ENCODE peak calls at places on chromosomes 13 and 19, in four cellular contexts. S is non-pigmented ciliary epithelial cell, Q is GM12891, J is head of caudate nucleus. O is an unnamed sample.
A peak's percentile ranks its signal among the peaks of the same experiment; 100 is the strongest.

GRCh38 chr19:17103177-17103576 is 27.6 kb downstream of the MYO9B start:
- DNase-seq in S (no peak), Q (no peak), J (no peak), O (no peak)

GRCh38 chr13:30607908-30608307 is 9.8 kb upstream of the USPL1 start:
- DNase-seq in S (no peak), Q (peak; percentile 57), J (no peak), O (no peak)

GRCh38 chr19:46898731-46899130 is 37.9 kb downstream of the ARHGAP35 start:
- DNase-seq in S (no peak), Q (no peak), J (peak; percentile 71), O (peak; percentile 54)

GRCh38 chr19:30026933-30027332 is 84.9 kb downstream of the URI1 start:
- DNase-seq in S (no peak), Q (no peak), J (no peak), O (no peak)

GRCh38 chr13:97696921-97697320 is 256.6 kb upstream of the IPO5 start:
- DNase-seq in S (no peak), Q (no peak), J (no peak), O (no peak)

GRCh38 chr19:42529248-42529764 is 1.0 kb upstream of the CEACAM1 start:
- DNase-seq in S (no peak), Q (peak; percentile 61), J (peak; percentile 77), O (peak; percentile 48)

GRCh38 chr13:98411617-98412310 is 165.1 kb downstream of the STK24 start:
- DNase-seq in S (no peak), Q (no peak), J (no peak), O (no peak)

GRCh38 chr19:6167115-6167514 is 31.6 kb downstream of the ACSBG2 start:
- DNase-seq in S (no peak), Q (no peak), J (no peak), O (no peak)

GRCh38 chr19:43739836-43740235 is 14.9 kb downstream of the SMG9 start:
- DNase-seq in S (no peak), Q (no peak), J (no peak), O (no peak)

GRCh38 chr19:18298601-18299000 is 17.2 kb upstream of the JUND start:
- DNase-seq in S (no peak), Q (no peak), J (no peak), O (no peak)

GRCh38 chr13:50421457-50422130 is 406.4 kb downstream of the KCNRG start:
- DNase-seq in S (no peak), Q (no peak), J (no peak), O (no peak)

GRCh38 chr13:32234914-32235313 is 80.2 kb downstream of the ZAR1L start:
- DNase-seq in S (no peak), Q (no peak), J (no peak), O (no peak)

GRCh38 chr13:107576430-107576829 is 638.9 kb downstream of the LIG4 start:
- DNase-seq in S (no peak), Q (no peak), J (no peak), O (no peak)

GRCh38 chr13:22162889-22163288 is 492.0 kb downstream of the FGF9 start:
- DNase-seq in S (no peak), Q (no peak), J (no peak), O (no peak)

GRCh38 chr13:88384542-88384941 is 713.4 kb downstream of the SLITRK5 start:
- DNase-seq in S (no peak), Q (no peak), J (no peak), O (no peak)

GRCh38 chr13:91185294-91185863 is 162.1 kb upstream of the MIR17HG start:
- DNase-seq in S (no peak), Q (no peak), J (no peak), O (peak; percentile 28)

GRCh38 chr13:111868716-111869115 is 198.2 kb upstream of the SOX1 start:
- DNase-seq in S (no peak), Q (no peak), J (no peak), O (no peak)

GRCh38 chr13:78609464-78610205 is 6.3 kb upstream of the POU4F1 start:
- DNase-seq in S (no peak), Q (no peak), J (no peak), O (no peak)

GRCh38 chr13:30234763-30235162 is 72.6 kb downstream of the KATNAL1 start:
- DNase-seq in S (no peak), Q (no peak), J (no peak), O (no peak)

GRCh38 chr19:47613165-47614146 is 4.5 kb downstream of the BICRA start:
- DNase-seq in S (no peak), Q (no peak), J (no peak), O (no peak)

GRCh38 chr19:43464089-43464775 is 1.2 kb downstream of the LYPD3 start:
- DNase-seq in S (no peak), Q (peak; percentile 77), J (peak; percentile 79), O (no peak)

GRCh38 chr13:41696163-41697003 is 239.0 kb downstream of the RGCC start:
- DNase-seq in S (peak; percentile 98), Q (no peak), J (no peak), O (no peak)

GRCh38 chr13:97124237-97124636 is 97.9 kb upstream of the MBNL2 start:
- DNase-seq in S (no peak), Q (no peak), J (peak; percentile 82), O (no peak)

GRCh38 chr13:44543424-44543823 is 32.7 kb downstream of the TSC22D1 start:
- DNase-seq in S (no peak), Q (no peak), J (no peak), O (no peak)

GRCh38 chr19:17089238-17089637 is 13.7 kb downstream of the MYO9B start:
- DNase-seq in S (no peak), Q (no peak), J (no peak), O (no peak)

GRCh38 chr13:72970956-72971355 is 87.8 kb upstream of the KLF5 start:
- DNase-seq in S (peak; percentile 41), Q (no peak), J (no peak), O (no peak)

GRCh38 chr13:112703935-112704633 is 14.2 kb downstream of the ATP11A start:
- DNase-seq in S (no peak), Q (no peak), J (no peak), O (no peak)

GRCh38 chr13:27036236-27036981 is 135.2 kb downstream of the USP12 start:
- DNase-seq in S (no peak), Q (no peak), J (peak; percentile 59), O (no peak)

GRCh38 chr13:50995870-50996269 is 86.3 kb downstream of the RNASEH2B start:
- DNase-seq in S (no peak), Q (no peak), J (no peak), O (no peak)

GRCh38 chr19:4184718-4185352 is 2.3 kb downstream of the ANKRD24 start:
- DNase-seq in S (no peak), Q (no peak), J (no peak), O (no peak)

GRCh38 chr19:18519962-18520847 is 1.7 kb downstream of the ELL start:
- DNase-seq in S (no peak), Q (no peak), J (peak; percentile 81), O (peak; percentile 80)

GRCh38 chr19:16052353-16052752 is 23.9 kb upstream of the TPM4 start:
- DNase-seq in S (no peak), Q (no peak), J (no peak), O (no peak)